ENCODE peak calls at places on chromosomes 12 and 14, in five cellular contexts. One of them, this sample, is unnamed. For H3K4me1, the result is how much of the 10 kb centered on the place peaks cover.

GRCh38 chr12:116525418-116526001 is 33.7 kb upstream of the MAP1LC3B2 start:
- DNase-seq in cardiac muscle cell: peak
- DNase-seq in H9: no peak
- DNase-seq in OCI-LY7: no peak
- DNase-seq in SK-N-SH: no peak
- DNase-seq in this sample: peak

GRCh38 chr12:65556676-65557424 is 267.4 kb upstream of the HMGA2 start:
- DNase-seq in cardiac muscle cell: peak
- DNase-seq in H9: peak
- DNase-seq in SK-N-SH: peak
- DNase-seq in OCI-LY7: peak
- DNase-seq in this sample: peak

GRCh38 chr14:31133133-31133532 is 74.5 kb downstream of the HECTD1 start:
- DNase-seq in SK-N-SH: no peak
- DNase-seq in OCI-LY7: no peak
- DNase-seq in H9: no peak
- DNase-seq in cardiac muscle cell: no peak
- DNase-seq in this sample: no peak

GRCh38 chr14:56953884-56954283 is 143.6 kb upstream of the OTX2 start:
- DNase-seq in cardiac muscle cell: no peak
- DNase-seq in H9: no peak
- DNase-seq in SK-N-SH: no peak
- DNase-seq in OCI-LY7: no peak
- DNase-seq in this sample: no peak

GRCh38 chr12:114166360-114166759 is 200.2 kb upstream of the RBM19 start:
- DNase-seq in H9: peak
- DNase-seq in SK-N-SH: peak
- DNase-seq in OCI-LY7: peak
- DNase-seq in cardiac muscle cell: peak
- DNase-seq in this sample: peak

GRCh38 chr14:103910262-103910935 is 17.9 kb upstream of the TDRD9 start:
- DNase-seq in SK-N-SH: peak
- DNase-seq in OCI-LY7: peak
- DNase-seq in cardiac muscle cell: peak
- DNase-seq in H9: peak
- DNase-seq in this sample: peak

GRCh38 chr12:95882080-95882479 is 23.3 kb downstream of the SNRPF start:
- DNase-seq in SK-N-SH: no peak
- DNase-seq in cardiac muscle cell: peak
- DNase-seq in H9: no peak
- DNase-seq in OCI-LY7: no peak
- DNase-seq in this sample: no peak

GRCh38 chr12:90896164-90896563 is 58.8 kb downstream of the CCER1 start:
- DNase-seq in OCI-LY7: no peak
- DNase-seq in H9: no peak
- DNase-seq in cardiac muscle cell: peak
- DNase-seq in SK-N-SH: no peak
- DNase-seq in this sample: peak

GRCh38 chr14:104228221-104228620 is 89.8 kb downstream of the KIF26A start:
- DNase-seq in OCI-LY7: no peak
- DNase-seq in cardiac muscle cell: no peak
- DNase-seq in SK-N-SH: no peak
- DNase-seq in H9: no peak
- DNase-seq in this sample: no peak

GRCh38 chr12:117450186-117450585 is 88.8 kb upstream of the NOS1 start:
- DNase-seq in OCI-LY7: no peak
- DNase-seq in H9: no peak
- DNase-seq in SK-N-SH: peak
- DNase-seq in cardiac muscle cell: no peak
- DNase-seq in this sample: no peak

GRCh38 chr14:32397871-32398640 is 69.0 kb downstream of the AKAP6 start:
- DNase-seq in OCI-LY7: no peak
- DNase-seq in SK-N-SH: no peak
- DNase-seq in cardiac muscle cell: peak
- DNase-seq in H9: no peak
- DNase-seq in this sample: no peak

GRCh38 chr12:69284131-69284530 is 44.8 kb downstream of the CPSF6 start:
- DNase-seq in OCI-LY7: no peak
- DNase-seq in H9: peak
- DNase-seq in cardiac muscle cell: peak
- DNase-seq in SK-N-SH: peak
- DNase-seq in this sample: peak

GRCh38 chr14:95577067-95577800 is 42.4 kb downstream of the GLRX5 start:
- DNase-seq in H9: no peak
- DNase-seq in OCI-LY7: peak
- DNase-seq in cardiac muscle cell: no peak
- DNase-seq in SK-N-SH: no peak
- DNase-seq in this sample: no peak

GRCh38 chr12:27615331-27615891 is 80.8 kb upstream of the REP15 start:
- DNase-seq in cardiac muscle cell: peak
- DNase-seq in OCI-LY7: no peak
- DNase-seq in H9: no peak
- DNase-seq in SK-N-SH: no peak
- DNase-seq in this sample: no peak

GRCh38 chr12:71840226-71840847 is 778 bp downstream of the TBC1D15 start:
- DNase-seq in cardiac muscle cell: peak
- DNase-seq in H9: no peak
- DNase-seq in OCI-LY7: no peak
- DNase-seq in SK-N-SH: peak
- DNase-seq in this sample: no peak

GRCh38 chr12:67148265-67148664 is 120.9 kb upstream of the CAND1 start:
- DNase-seq in SK-N-SH: no peak
- DNase-seq in H9: no peak
- DNase-seq in OCI-LY7: no peak
- DNase-seq in cardiac muscle cell: no peak
- DNase-seq in this sample: no peak

GRCh38 chr14:24417832-24418491 is 11.5 kb downstream of the CBLN3 start:
- DNase-seq in SK-N-SH: no peak
- DNase-seq in cardiac muscle cell: no peak
- DNase-seq in H9: peak
- DNase-seq in OCI-LY7: no peak
- DNase-seq in this sample: no peak

GRCh38 chr14:24415421-24416253 is 13.8 kb downstream of the CBLN3 start:
- DNase-seq in cardiac muscle cell: no peak
- DNase-seq in SK-N-SH: no peak
- DNase-seq in H9: no peak
- DNase-seq in OCI-LY7: no peak
- DNase-seq in this sample: no peak

GRCh38 chr14:24416932-24417619 is 12.4 kb downstream of the CBLN3 start:
- DNase-seq in SK-N-SH: no peak
- DNase-seq in OCI-LY7: no peak
- DNase-seq in H9: no peak
- DNase-seq in cardiac muscle cell: no peak
- DNase-seq in this sample: no peak

GRCh38 chr14:24414732-24415420 is 14.6 kb downstream of the CBLN3 start:
- DNase-seq in OCI-LY7: no peak
- DNase-seq in H9: no peak
- DNase-seq in SK-N-SH: no peak
- DNase-seq in cardiac muscle cell: no peak
- DNase-seq in this sample: no peak

DNA sequence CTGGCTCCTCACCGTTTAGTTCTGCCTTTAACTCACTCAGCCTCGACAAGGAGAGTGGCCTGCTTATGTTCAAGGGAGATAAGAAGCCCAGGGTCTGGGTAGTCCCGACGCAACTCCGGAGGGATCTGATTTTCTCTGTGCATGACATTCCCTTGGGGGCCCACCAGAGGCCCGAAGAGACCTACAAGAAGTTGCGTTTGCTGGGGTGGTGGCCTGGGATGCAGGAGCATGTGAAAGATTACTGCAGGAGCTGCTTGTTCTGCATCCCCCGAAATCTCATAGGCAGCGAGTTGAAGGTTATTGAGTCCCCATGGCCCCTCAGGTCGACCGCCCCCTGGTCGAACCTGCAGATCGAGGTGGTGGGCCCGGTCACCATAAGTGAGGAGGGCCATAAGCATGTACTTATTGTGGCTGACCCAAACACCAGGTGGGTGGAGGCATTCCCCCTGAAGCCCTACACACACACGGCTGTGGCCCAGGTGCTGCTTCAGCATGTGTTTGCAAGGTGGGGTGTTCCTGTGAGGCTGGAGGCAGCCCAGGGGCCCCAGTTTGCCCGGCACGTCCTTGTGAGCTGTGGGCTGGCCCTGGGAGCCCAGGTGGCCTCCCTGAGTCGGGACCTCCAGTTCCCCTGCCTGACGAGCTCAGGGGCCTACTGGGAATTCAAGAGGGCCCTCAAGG is 13.1 kb downstream of the CBLN3 start:
- DNase-seq in cardiac muscle cell: no peak
- DNase-seq in SK-N-SH: no peak
- DNase-seq in OCI-LY7: no peak
- DNase-seq in H9: no peak
- DNase-seq in this sample: no peak
- TF ChIP-seq CTCF in cardiac muscle cell: no peak
- TF ChIP-seq CTCF in SK-N-SH: no peak
- TF ChIP-seq CTCF in OCI-LY7: no peak
- TF ChIP-seq CTCF in H9: no peak
- TF ChIP-seq CTCF in this sample: no peak

DNA sequence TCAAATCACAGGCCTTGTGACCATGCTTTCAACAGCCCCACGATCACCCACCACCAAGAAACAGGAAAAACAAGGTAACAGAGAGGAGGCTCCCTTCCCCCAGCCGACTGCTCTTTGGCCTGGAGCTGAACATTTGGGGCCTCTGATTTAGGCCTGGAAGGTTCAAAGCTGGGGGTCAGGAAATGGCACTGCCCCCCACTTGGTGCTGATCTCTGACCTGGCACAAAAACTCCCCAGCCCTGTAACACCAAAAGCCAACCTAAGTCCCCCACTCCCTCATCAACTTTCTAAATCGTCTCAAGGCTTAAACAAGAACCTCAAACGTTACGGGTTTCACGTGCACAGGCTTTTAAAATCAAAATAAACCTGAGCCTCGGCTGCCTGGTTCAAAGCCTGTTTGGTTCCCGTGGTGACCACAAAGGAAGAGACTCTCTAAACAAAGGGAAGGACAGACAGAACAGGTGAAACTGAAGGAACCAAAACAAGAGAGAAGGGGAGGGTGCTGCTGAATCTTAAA is 8.9 kb downstream of the ACTN1 start:
- DNase-seq in SK-N-SH: no peak
- DNase-seq in H9: no peak
- DNase-seq in cardiac muscle cell: no peak
- DNase-seq in OCI-LY7: no peak
- DNase-seq in this sample: peak
- H3K4me1 ChIP-seq in SK-N-SH: half or more
- H3K4me1 ChIP-seq in H9: under half
- H3K4me1 ChIP-seq in cardiac muscle cell: under half
- H3K4me1 ChIP-seq in OCI-LY7: under half
- H3K4me1 ChIP-seq in this sample: under half

DNA sequence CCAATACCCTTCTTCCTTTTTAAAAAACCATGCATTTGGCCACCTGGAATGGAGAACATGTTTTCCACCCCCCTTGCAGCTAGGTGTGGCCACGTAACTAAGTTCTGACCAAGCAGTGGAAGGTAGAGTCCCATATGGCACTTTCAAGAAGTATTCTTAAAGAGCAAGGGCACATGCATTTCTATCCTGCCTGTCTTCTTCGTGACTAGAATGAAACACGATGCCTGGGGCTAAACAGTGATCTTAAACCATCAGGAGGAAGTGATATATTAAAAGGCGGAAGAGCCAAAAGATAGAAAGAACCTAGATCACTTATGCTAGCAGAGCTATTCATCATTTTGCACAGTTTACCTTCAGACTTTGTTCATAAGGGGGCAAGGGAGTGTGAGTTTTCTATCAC is 16.0 kb upstream of the DDX11 start:
- DNase-seq in cardiac muscle cell: no peak
- DNase-seq in OCI-LY7: peak
- DNase-seq in SK-N-SH: no peak
- DNase-seq in H9: no peak
- DNase-seq in this sample: no peak
- H3K27ac ChIP-seq in cardiac muscle cell: no peak
- H3K27ac ChIP-seq in OCI-LY7: no peak
- H3K27ac ChIP-seq in SK-N-SH: no peak
- H3K27ac ChIP-seq in H9: no peak
- H3K27ac ChIP-seq in this sample: no peak

DNA sequence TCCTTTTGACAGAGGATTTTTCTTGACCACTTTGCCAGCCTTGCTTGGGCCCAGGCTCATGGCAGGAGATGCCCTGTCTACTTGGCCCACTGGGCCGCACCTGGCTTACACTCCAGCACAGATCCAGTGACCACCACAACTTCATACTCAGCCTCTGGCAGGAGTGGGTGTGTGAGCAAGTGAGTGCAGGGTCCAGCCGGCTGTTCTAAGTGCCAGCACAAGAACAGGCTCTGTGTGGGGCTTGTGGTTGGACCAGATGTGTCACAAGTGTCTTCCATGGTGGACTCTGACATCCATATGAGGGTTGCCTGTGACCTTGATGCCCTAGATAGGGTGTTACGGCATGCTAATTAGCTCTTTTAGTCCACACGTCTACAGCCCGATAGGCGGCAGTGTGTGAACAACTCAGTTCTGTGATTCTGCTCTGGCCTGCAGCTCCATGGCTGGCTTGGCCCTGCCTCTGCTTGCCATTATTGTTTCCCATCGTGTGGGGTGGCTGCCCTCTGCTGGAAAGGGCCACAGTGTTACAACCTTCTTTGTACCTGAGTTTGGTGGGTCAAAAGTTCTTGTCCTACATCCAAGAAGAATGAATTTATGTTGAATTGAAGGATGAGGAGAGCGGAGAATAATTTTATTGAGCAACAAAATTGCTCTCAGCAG is 1089.1 kb downstream of the SLC6A15 start:
- DNase-seq in H9: peak
- DNase-seq in OCI-LY7: peak
- DNase-seq in SK-N-SH: peak
- DNase-seq in cardiac muscle cell: peak
- DNase-seq in this sample: peak
- TF ChIP-seq CTCF in H9: peak
- TF ChIP-seq CTCF in OCI-LY7: peak
- TF ChIP-seq CTCF in SK-N-SH: peak
- TF ChIP-seq CTCF in cardiac muscle cell: peak
- TF ChIP-seq CTCF in this sample: peak

This sample was measured in endodermal cell.